ENCODE peak calls at places on chromosomes 7 and 10, in five cellular contexts. X is pancreas, S is neural progenitor cell, T is astrocyte, I is cardiac muscle cell. N is an unnamed sample.
A peak's percentile ranks its signal among the peaks of the same experiment; 100 is the strongest.

GRCh38 chr10:42992957-42993390 is 83.9 kb upstream of the RET start:
- DNase-seq in S (no peak), T (no peak), X (peak; percentile 6), I (no peak), N (no peak)

GRCh38 chr7:108452707-108453106 is 3.5 kb downstream of the NRCAM start:
- DNase-seq in T (no peak), I (peak; percentile 65), S (peak; percentile 57), X (no peak), N (peak; percentile 59)

GRCh38 chr10:128614206-128614605 is 488.0 kb upstream of the MKI67 start:
- DNase-seq in I (no peak), T (no peak), X (no peak), S (no peak), N (no peak)

GRCh38 chr10:129863231-129863663 is 100.8 kb downstream of the EBF3 start:
- DNase-seq in S (peak; percentile 52), I (no peak), X (no peak), T (no peak), N (peak; percentile 29)

GRCh38 chr10:30803901-30804322 is 174.4 kb upstream of the LYZL2 start:
- DNase-seq in S (no peak), X (no peak), T (peak; percentile 70), I (peak; percentile 90), N (no peak)

GRCh38 chr7:7148799-7149481 is 33.4 kb upstream of the C1GALT1 start:
- DNase-seq in T (peak; percentile 2), I (peak; percentile 49), S (no peak), X (no peak), N (no peak)

GRCh38 chr10:114758331-114758730 is 63.2 kb upstream of the FHIP2A start:
- DNase-seq in I (no peak), S (peak; percentile 26), T (peak; percentile 69), X (no peak), N (no peak)

GRCh38 chr10:100183482-100183881 is 2.3 kb downstream of the ERLIN1 start:
- DNase-seq in S (no peak), X (no peak), I (no peak), T (no peak), N (no peak)

GRCh38 chr10:100528885-100529472 is 692 bp downstream of the NDUFB8 start:
- DNase-seq in S (peak; percentile 18), I (no peak), T (no peak), X (no peak), N (no peak)

GRCh38 chr7:48107926-48108472 is 18.9 kb downstream of the UPP1 start:
- DNase-seq in X (no peak), S (no peak), I (no peak), T (no peak), N (no peak)

GRCh38 chr10:10824611-10825148 is 193.0 kb upstream of the CELF2 start:
- DNase-seq in X (no peak), I (peak; percentile 94), T (peak; percentile 94), S (no peak), N (no peak)

GRCh38 chr7:137992738-137993394 is 9.0 kb downstream of the CREB3L2 start:
- DNase-seq in S (no peak), T (peak; percentile 95), X (peak; percentile 28), I (peak; percentile 97), N (no peak)

GRCh38 chr10:67779455-67780205 is 58.4 kb downstream of the DNAJC12 start:
- DNase-seq in X (peak; percentile 63), I (peak; percentile 93), T (peak; percentile 59), S (peak; percentile 85), N (peak; percentile 82)

GRCh38 chr7:155244675-155245074 is 53.0 kb upstream of the INSIG1 start:
- DNase-seq in I (no peak), T (no peak), S (no peak), X (no peak), N (no peak)

GRCh38 chr7:83796760-83797159 is 147.8 kb upstream of the SEMA3E start:
- DNase-seq in T (no peak), I (no peak), X (no peak), S (no peak), N (no peak)

DNA sequence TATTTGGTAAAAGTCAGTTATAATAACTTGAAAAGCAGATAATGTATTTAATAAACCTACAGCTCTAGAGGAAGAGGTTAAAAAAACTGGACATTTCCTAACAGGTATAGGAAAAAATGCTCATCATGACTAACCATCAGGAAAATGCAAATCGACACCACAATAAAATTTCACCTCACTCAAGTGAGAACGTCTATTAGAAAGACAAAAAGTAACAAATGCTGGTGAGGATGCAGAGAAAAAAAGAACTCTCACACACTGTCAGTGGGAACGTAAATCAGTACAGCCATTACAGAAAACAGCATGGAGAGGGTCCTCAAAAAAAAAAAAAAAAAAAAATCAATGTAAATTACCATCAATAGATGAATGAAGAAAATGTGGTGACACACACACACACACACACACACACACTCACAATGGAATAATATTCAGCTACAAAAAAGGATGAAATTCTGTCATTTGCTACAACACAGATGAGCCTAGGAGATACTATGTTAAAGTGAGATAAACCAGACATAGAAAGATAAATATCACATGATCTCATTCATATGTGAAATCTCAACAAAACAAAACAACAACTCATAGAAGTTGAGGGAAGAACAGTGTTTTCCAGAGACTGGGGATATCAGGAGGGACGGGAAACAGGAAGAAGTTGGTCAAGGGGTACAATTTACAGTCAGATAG is 20.1 kb downstream of the EPC1 start:
- DNase-seq in I (no peak), T (no peak), S (no peak), X (no peak), N (no peak)
- H3K4me3 ChIP-seq in I (no peak overlapping the region), T (no peak overlapping the region), S (no peak overlapping the region), X (no peak overlapping the region), N (no peak overlapping the region)

GRCh38 chr10:90916392-90917110 is 4.3 kb downstream of the ANKRD1 start:
- DNase-seq in T (no peak), I (no peak), X (no peak), S (no peak), N (no peak)

GRCh38 chr10:90919683-90920574 is 958 bp downstream of the ANKRD1 start:
- DNase-seq in X (no peak), T (no peak), S (no peak), I (no peak), N (no peak)

GRCh38 chr10:90915141-90916075 is 5.5 kb downstream of the ANKRD1 start:
- DNase-seq in I (no peak), X (no peak), T (no peak), S (no peak), N (no peak)

GRCh38 chr10:90917968-90918318 is 2.9 kb downstream of the ANKRD1 start:
- DNase-seq in I (no peak), S (no peak), T (no peak), X (no peak), N (no peak)

GRCh38 chr10:90917231-90917967 is 3.5 kb downstream of the ANKRD1 start:
- DNase-seq in I (no peak), X (no peak), S (no peak), T (no peak), N (no peak)
- H3K27me3 ChIP-seq in I (no peaks in the 10 kb centered on the region), X (no peaks in the 10 kb centered on the region), S (no peaks in the 10 kb centered on the region), T (no peaks in the 10 kb centered on the region), N (no peaks in the 10 kb centered on the region)

GRCh38 chr10:119296703-119297102 is 89.3 kb downstream of the GRK5 start:
- DNase-seq in S (no peak), I (no peak), T (no peak), X (peak; percentile 92), N (no peak)

GRCh38 chr10:119299531-119299930 is 92.2 kb downstream of the GRK5 start:
- DNase-seq in S (no peak), X (no peak), T (no peak), I (peak; percentile 35), N (no peak)

GRCh38 chr10:119297207-119297968 is 90.0 kb downstream of the GRK5 start:
- DNase-seq in X (no peak), I (no peak), T (no peak), S (no peak), N (no peak)

GRCh38 chr10:119301397-119301796 is 94.0 kb downstream of the GRK5 start:
- DNase-seq in T (no peak), S (no peak), X (no peak), I (no peak), N (no peak)

DNA sequence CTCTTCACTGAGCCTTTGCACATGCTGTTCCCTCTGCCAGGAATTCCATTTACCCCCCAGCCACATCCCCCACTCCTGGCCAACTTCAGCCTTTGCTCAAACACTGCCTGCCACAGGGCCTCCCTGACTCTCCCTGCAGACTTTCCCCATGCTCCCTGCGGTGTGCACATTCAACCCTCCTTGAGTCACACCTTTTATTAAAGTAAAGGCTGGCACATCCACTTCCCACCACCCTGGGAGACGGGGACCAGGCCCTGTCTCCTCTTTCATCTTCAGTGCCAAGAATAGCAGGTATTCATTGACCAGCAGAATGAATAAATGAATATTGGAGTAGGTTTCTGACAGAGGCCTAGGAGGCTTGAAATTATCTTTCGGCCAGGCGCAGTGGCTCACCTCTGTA is 91.4 kb downstream of the GRK5 start:
- DNase-seq in I (no peak), X (no peak), S (no peak), T (no peak), N (no peak)
- H3K4me1 ChIP-seq in I (peaks cover 27% of the 10 kb centered on the region), X (peaks cover 27% of the 10 kb centered on the region), S (peaks cover 9% of the 10 kb centered on the region), T (peaks cover 9% of the 10 kb centered on the region), N (no peaks in the 10 kb centered on the region)

DNA sequence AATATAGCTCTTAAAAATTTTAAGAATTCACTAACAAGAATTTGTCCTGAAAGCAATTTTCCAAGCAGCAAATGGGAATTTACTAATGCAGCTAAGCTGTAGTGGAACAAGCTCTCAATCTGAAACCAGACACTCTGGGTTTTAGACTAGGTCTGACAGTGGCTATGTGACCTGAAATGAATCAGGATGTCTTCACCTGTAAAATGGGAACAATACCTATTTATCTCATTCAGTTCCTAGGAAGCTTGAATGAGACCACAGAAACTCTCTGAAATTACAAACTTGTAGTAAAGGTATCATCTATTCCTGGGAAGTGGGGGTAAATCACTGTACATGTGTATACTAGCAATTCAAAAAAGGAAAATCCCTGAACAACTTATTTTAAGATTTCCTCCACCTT is 1.2 kb downstream of the DNAJC2 start:
- DNase-seq in I (no peak), S (no peak), X (no peak), T (no peak), N (no peak)
- H3K4me3 ChIP-seq in I (peak overlapping the region; percentile 86), S (peak overlapping the region; percentile 86), X (no peak overlapping the region), T (peak overlapping the region; percentile 82), N (peak overlapping the region; percentile 67)

GRCh38 chr7:51101111-51101757 is 215.4 kb downstream of the COBL start:
- DNase-seq in T (no peak), X (no peak), I (no peak), S (no peak), N (no peak)

GRCh38 chr7:51104278-51104677 is 212.3 kb downstream of the COBL start:
- DNase-seq in X (no peak), I (no peak), S (no peak), T (no peak), N (no peak)

GRCh38 chr7:51103718-51104117 is 212.9 kb downstream of the COBL start:
- DNase-seq in S (no peak), T (no peak), I (no peak), X (no peak), N (no peak)

GRCh38 chr7:51108134-51108533 is 208.5 kb downstream of the COBL start:
- DNase-seq in S (no peak), X (no peak), I (no peak), T (no peak), N (no peak)

GRCh38 chr7:51102828-51103227 is 213.8 kb downstream of the COBL start:
- DNase-seq in X (no peak), T (peak; percentile 12), I (no peak), S (no peak), N (no peak)
- H3K27me3 ChIP-seq in X (no peaks in the 10 kb centered on the region), T (peaks cover 3% of the 10 kb centered on the region), I (no peaks in the 10 kb centered on the region), S (no peaks in the 10 kb centered on the region), N (no peaks in the 10 kb centered on the region)

DNA sequence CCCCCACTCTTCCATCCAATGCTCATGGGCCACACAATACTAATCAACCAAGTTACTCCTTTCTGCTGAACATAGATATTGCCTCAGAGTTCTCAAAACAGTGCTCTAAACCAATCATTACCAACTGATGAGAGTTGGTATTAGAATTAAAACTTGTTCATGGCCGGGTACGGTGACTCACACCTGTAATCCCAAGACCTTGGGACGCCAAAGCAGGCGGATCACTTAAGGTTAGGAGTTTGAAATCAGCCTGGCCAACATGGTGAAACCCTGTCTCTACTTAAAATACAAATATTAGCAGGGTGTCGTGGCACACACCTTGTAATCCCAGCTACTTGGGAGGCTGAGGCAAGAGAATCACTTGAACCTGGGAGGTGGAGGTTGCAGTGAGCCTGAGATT is 8.2 kb downstream of the TM9SF3 start:
- DNase-seq in S (no peak), I (no peak), X (no peak), T (no peak), N (no peak)
- H3K4me1 ChIP-seq in S (peaks cover 25% of the 10 kb centered on the region), I (peaks cover 6% of the 10 kb centered on the region), X (peaks cover 35% of the 10 kb centered on the region), T (peaks cover 5% of the 10 kb centered on the region), N (peaks cover 40% of the 10 kb centered on the region)

N was measured in HAP-1.